ENCODE peak calls at places on chromosomes 6 and 20, in nine cellular contexts. Y is lower leg skin, M is lower lobe of right lung, E is choroid plexus epithelial cell, X is GM12865, Z is Panc1, S is H1, W is skeletal muscle cell, V is astrocyte of the spinal cord. Q is an unnamed sample.

GRCh38 chr6:64683682-64684081 is 1023.3 kb downstream of the EYS start:
- DNase-seq in Y (no peak), M (no peak), E (peak), X (no peak), Z (no peak), S (no peak), W (no peak), V (peak), Q (no peak)

GRCh38 chr6:163260111-163260895 is 154.2 kb upstream of the QKI start:
- DNase-seq in Y (no peak), M (no peak), E (peak), X (no peak), Z (no peak), S (peak), W (no peak), V (peak), Q (no peak)

GRCh38 chr20:48722002-48722731 is 105.6 kb downstream of the PREX1 start:
- DNase-seq in Y (no peak), M (no peak), E (peak), X (peak), Z (no peak), S (no peak), W (no peak), V (peak), Q (peak)

GRCh38 chr6:3748208-3748701 is 3.3 kb downstream of the PXDC1 start:
- DNase-seq in Y (peak), M (peak), E (peak), X (peak), Z (peak), S (no peak), W (peak), V (peak), Q (peak)

GRCh38 chr6:37538107-37538506 is 38.4 kb upstream of the CCDC167 start:
- DNase-seq in Y (no peak), M (no peak), E (no peak), X (peak), Z (peak), S (no peak), W (no peak), V (no peak), Q (peak)

GRCh38 chr6:14066782-14067406 is 50.7 kb upstream of the CD83 start:
- DNase-seq in Y (no peak), M (no peak), E (peak), X (peak), Z (no peak), S (no peak), W (peak), V (peak), Q (peak)

GRCh38 chr6:21504790-21505189 is 88.8 kb upstream of the SOX4 start:
- DNase-seq in Y (no peak), M (no peak), E (no peak), X (no peak), Z (no peak), S (no peak), W (no peak), V (no peak), Q (no peak)

GRCh38 chr6:26536571-26537159 is 1.5 kb upstream of the HMGN4 start:
- DNase-seq in Y (peak), M (no peak), E (peak), X (peak), Z (no peak), S (no peak), W (no peak), V (peak), Q (peak)

GRCh38 chr20:38269715-38270114 is 9.2 kb upstream of the KIAA1755 start:
- DNase-seq in Y (peak), M (no peak), E (no peak), X (no peak), Z (no peak), S (no peak), W (no peak), V (no peak), Q (no peak)

GRCh38 chr20:19600042-19600441 is 158.0 kb upstream of the RIN2 start:
- DNase-seq in Y (no peak), M (no peak), E (no peak), X (no peak), Z (no peak), S (no peak), W (no peak), V (no peak), Q (no peak)

GRCh38 chr6:150456466-150456865 is 87.7 kb downstream of the IYD start:
- DNase-seq in Y (no peak), M (no peak), E (no peak), X (no peak), Z (no peak), S (no peak), W (no peak), V (no peak), Q (no peak)

GRCh38 chr6:44223471-44224153 is at the start of gene SLC29A1:
- DNase-seq in Y (peak), M (peak), E (peak), X (peak), Z (no peak), S (no peak), W (no peak), V (peak), Q (peak)

GRCh38 chr6:143060354-143060805 is 309 bp upstream of the AIG1 start:
- DNase-seq in Y (peak), M (peak), E (peak), X (peak), Z (no peak), S (peak), W (peak), V (peak), Q (peak)

GRCh38 chr6:82987951-82988350 is 77.7 kb downstream of the UBE3D start:
- DNase-seq in Y (no peak), M (no peak), E (no peak), X (no peak), Z (no peak), S (no peak), W (no peak), V (no peak), Q (no peak)

GRCh38 chr6:26157150-26157837 is 70.1 kb downstream of the HFE start:
- DNase-seq in Y (peak), M (peak), E (no peak), X (peak), Z (no peak), S (peak), W (no peak), V (no peak), Q (peak)

GRCh38 chr20:52004720-52005119 is 186.9 kb downstream of the ZFP64 start:
- DNase-seq in Y (peak), M (no peak), E (peak), X (no peak), Z (no peak), S (no peak), W (peak), V (no peak), Q (peak)

GRCh38 chr20:40997116-40997515 is 31.5 kb upstream of the TOP1 start:
- DNase-seq in Y (no peak), M (no peak), E (peak), X (no peak), Z (no peak), S (peak), W (no peak), V (peak), Q (no peak)

GRCh38 chr6:87241304-87241703 is 81.1 kb upstream of the SMIM8 start:
- DNase-seq in Y (no peak), M (no peak), E (no peak), X (no peak), Z (no peak), S (no peak), W (no peak), V (no peak), Q (no peak)

GRCh38 chr6:87244380-87244779 is 78.0 kb upstream of the SMIM8 start:
- DNase-seq in Y (no peak), M (no peak), E (peak), X (no peak), Z (no peak), S (no peak), W (no peak), V (no peak), Q (no peak)

GRCh38 chr6:87243812-87244211 is 78.6 kb upstream of the SMIM8 start:
- DNase-seq in Y (no peak), M (no peak), E (no peak), X (no peak), Z (no peak), S (no peak), W (no peak), V (no peak), Q (no peak)
- H3K4me3 ChIP-seq in Y (no peak), M (no peak), E (no peak), X (no peak), Z (no peak), S (no peak), W (no peak), V (no peak), Q (no peak)

GRCh38 chr20:36015806-36016401 is 47.5 kb downstream of the CNBD2 start:
- DNase-seq in Y (no peak), M (no peak), E (no peak), X (no peak), Z (no peak), S (no peak), W (no peak), V (no peak), Q (no peak)

GRCh38 chr20:36018208-36018988 is 50.0 kb downstream of the CNBD2 start:
- DNase-seq in Y (no peak), M (no peak), E (no peak), X (no peak), Z (no peak), S (no peak), W (no peak), V (no peak), Q (no peak)

DNA sequence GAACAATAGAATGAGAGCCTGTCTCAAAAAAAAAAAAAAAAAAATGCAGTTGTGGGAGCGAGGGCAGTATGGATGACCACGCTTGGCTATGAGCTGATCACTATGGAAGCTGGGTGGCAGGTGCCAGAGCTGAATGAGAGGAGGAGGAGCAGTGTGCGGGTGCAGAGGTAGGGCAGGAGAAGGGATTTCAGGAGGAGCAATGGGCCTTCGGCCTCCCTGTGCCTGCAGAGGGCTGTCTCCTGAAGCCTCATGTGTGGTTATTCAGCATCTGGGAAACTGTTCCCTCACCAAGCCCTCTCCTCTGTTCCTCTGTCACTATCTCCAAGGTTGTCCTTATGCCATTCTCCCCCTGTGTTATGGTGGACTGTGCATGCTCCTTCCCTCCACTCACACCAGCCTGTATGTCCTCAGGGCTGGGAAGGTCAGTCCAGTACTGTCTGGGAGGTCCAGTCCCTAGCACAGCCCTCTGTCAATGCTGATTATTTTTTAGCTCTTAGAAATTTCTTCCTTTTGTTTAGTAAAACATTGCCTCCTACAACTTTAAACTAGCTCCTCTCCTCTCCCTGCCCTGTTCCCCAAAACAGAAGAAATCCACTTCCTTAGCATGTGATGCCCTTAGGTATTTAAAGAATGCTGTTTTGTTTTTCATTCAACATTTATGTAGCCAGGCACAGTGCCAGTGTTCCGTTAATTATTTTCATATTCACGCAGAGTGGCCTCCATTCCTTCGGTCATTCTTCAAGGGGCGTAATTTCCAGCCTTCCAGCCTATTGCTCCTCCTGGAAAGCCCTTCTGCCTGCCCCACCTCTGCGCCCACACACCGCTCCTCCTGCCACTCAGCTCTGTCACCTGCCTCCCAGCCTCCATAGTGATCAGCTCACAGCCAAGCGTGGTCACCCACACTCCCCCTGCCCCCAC is 48.9 kb downstream of the CNBD2 start:
- DNase-seq in Y (no peak), M (peak), E (peak), X (no peak), Z (no peak), S (no peak), W (no peak), V (peak), Q (peak)
- H3K4me3 ChIP-seq in Y (no peak), M (no peak), E (no peak), X (no peak), Z (no peak), S (no peak), W (no peak), V (no peak), Q (no peak)

DNA sequence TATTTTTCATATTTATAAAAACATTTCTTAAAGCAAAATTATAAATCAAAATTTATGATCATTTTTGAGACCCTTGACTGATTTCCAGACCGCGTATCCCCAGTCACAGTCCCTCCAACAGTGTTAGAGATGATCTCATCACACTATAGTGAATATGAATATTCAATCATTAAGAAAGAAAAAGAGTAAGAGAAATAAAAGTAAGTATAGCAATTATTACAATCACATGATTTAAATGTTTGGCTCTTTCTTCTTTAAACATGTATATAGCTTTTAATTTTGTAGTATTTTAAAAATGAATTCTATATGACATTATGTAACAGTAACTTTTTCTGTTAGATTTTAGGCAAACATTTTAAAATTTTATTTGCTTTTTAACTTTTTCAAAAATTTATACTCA is 438.3 kb downstream of the RFPL4B start:
- DNase-seq in Y (no peak), M (no peak), E (no peak), X (no peak), Z (no peak), S (no peak), W (no peak), V (no peak), Q (no peak)
- H3K4me3 ChIP-seq in Y (no peak), M (no peak), E (no peak), X (no peak), Z (no peak), S (no peak), W (no peak), V (no peak), Q (no peak)

DNA sequence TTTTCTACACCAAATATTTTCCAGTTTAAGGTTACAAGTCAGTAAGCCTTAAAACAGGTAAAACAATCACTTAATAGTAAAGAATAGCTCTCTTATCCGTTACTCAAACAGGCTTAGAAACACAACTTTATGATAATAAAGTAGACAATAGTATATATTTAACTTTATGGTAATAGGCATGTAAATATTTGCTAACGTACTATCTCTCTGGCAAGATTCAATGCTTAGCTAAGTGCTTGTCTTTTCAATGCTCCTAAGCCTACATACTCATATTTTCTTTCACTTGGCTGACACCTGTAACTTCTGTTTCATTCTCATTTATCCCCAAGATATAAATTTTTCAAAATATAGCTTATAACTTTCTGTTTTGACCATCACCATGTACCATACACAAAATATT is 358.2 kb downstream of the HTR1B start:
- DNase-seq in Y (no peak), M (no peak), E (no peak), X (no peak), Z (no peak), S (no peak), W (no peak), V (no peak), Q (no peak)
- H3K4me3 ChIP-seq in Y (no peak), M (no peak), E (no peak), X (no peak), Z (no peak), S (no peak), W (no peak), V (no peak), Q (no peak)

DNA sequence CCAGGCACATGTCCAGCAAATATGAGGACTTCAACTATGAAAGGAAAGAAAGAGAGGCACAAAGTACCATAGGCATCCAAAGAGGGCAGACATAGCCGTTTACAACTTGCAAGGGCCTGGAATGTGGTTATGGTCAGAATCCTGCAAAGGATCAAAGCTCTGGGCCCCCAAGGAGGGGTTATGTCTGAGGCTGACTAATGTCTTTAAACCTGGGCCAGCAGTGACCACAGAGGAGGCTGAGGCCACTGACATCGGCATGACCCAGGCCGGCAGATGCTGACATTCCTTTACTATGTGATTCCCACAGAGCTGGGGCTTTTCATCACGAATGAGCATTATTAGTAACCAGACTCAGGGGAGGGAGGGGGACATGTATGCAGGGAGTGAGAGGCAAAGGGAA is 861.1 kb downstream of the DHX35 start:
- DNase-seq in Y (no peak), M (no peak), E (peak), X (no peak), Z (no peak), S (no peak), W (peak), V (peak), Q (peak)
- H3K4me3 ChIP-seq in Y (no peak), M (no peak), E (no peak), X (no peak), Z (no peak), S (no peak), W (no peak), V (no peak), Q (no peak)

Q was measured in foreskin fibroblast.